ENCODE peak calls at places on chromosomes 2 and 18, in seven cellular contexts. E is astrocyte, V is lower lobe of right lung, S is H9, Z is transverse colon, H is endodermal cell, K is IMR-90. F is an unnamed sample. For H3K27me3, the result is how much of the 10 kb centered on the place peaks cover.

GRCh38 chr2:184562532-184562931 is 35.8 kb upstream of the ZNF804A start:
- DNase-seq in K (peak), S (no peak), H (no peak), E (peak), Z (no peak), V (no peak), F (no peak)

GRCh38 chr2:19866741-19867140 is 35.0 kb downstream of the TTC32 start:
- DNase-seq in K (no peak), V (no peak), H (no peak), Z (no peak), E (no peak), S (no peak), F (no peak)

GRCh38 chr2:24453379-24454073 is 37.5 kb upstream of the NCOA1 start:
- DNase-seq in Z (no peak), H (no peak), K (no peak), V (no peak), E (no peak), S (no peak), F (no peak)

GRCh38 chr2:127562930-127563329 is 27.4 kb downstream of the MYO7B start:
- DNase-seq in E (no peak), S (no peak), Z (no peak), H (no peak), V (no peak), K (no peak), F (no peak)

GRCh38 chr2:23711979-23712755 is 214.8 kb downstream of the ATAD2B start:
- DNase-seq in V (no peak), K (peak), S (peak), Z (no peak), H (peak), E (peak), F (no peak)

GRCh38 chr2:86631846-86632485 is 8.3 kb upstream of the RNF103 start:
- DNase-seq in S (no peak), E (no peak), H (no peak), K (no peak), V (no peak), Z (no peak), F (no peak)

GRCh38 chr2:190119257-190119656 is 56.7 kb upstream of the MSTN start:
- DNase-seq in Z (no peak), V (peak), E (peak), K (no peak), S (peak), H (peak), F (no peak)

GRCh38 chr18:11504962-11505361 is 104.4 kb upstream of the SLC35G4 start:
- DNase-seq in H (peak), E (no peak), K (no peak), Z (no peak), V (no peak), S (no peak), F (no peak)

GRCh38 chr2:183172220-183172887 is 48.1 kb downstream of the NUP35 start:
- DNase-seq in V (no peak), S (peak), K (no peak), Z (no peak), E (no peak), H (peak), F (no peak)

GRCh38 chr2:229417176-229417575 is 146.1 kb upstream of the PID1 start:
- DNase-seq in Z (no peak), S (no peak), V (no peak), K (no peak), H (no peak), E (no peak), F (no peak)

GRCh38 chr2:29108225-29108624 is 7.0 kb upstream of the CLIP4 start:
- DNase-seq in Z (no peak), V (no peak), S (no peak), H (no peak), K (peak), E (peak), F (no peak)

GRCh38 chr2:157784169-157784822 is 91.8 kb downstream of the ACVR1 start:
- DNase-seq in Z (peak), K (peak), V (peak), H (peak), E (peak), S (peak), F (peak)

GRCh38 chr2:63051795-63052333 is 1.2 kb downstream of the OTX1 start:
- DNase-seq in S (peak), Z (no peak), K (no peak), H (peak), E (no peak), V (no peak), F (no peak)
- H3K27me3 ChIP-seq in S (half or more), Z (half or more), K (half or more), H (half or more), E (half or more), V (half or more), F (half or more)

GRCh38 chr2:45643095-45643494 is 8.4 kb upstream of the PRKCE start:
- DNase-seq in V (no peak), E (no peak), H (peak), S (peak), K (no peak), Z (no peak), F (no peak)
- H3K27me3 ChIP-seq in V (under half), E (under half), H (half or more), S (under half), K (under half), Z (under half), F (under half)

DNA sequence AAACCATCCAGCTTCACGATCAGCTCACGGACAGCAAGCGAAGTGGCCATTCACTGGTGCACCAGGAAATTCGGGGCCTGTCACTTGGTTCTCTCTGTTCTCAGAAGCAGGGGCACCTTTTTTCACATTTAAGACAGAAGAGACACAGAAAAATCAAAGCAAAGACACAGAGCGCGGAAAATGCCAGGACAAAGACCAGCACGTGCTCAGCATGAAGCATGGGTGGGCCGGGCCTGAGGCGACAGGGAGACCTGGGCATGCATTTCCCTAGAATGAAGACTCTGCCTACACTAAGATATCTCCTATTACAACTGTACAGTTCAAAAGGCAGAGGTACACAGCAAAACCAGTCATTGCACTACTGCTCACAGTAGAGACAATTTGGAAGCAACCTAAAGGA is 117.4 kb upstream of the ID2 start:
- DNase-seq in K (no peak), V (no peak), S (no peak), Z (no peak), H (no peak), E (no peak), F (no peak)
- H3K27me3 ChIP-seq in K (under half), V (under half), S (under half), Z (under half), H (under half), E (under half), F (under half)

GRCh38 chr18:79788096-79789085 is 9.3 kb upstream of the KCNG2 start:
- DNase-seq in E (no peak), K (no peak), V (peak), H (peak), S (peak), Z (no peak), F (no peak)

GRCh38 chr18:79791141-79791972 is 6.4 kb upstream of the KCNG2 start:
- DNase-seq in Z (peak), E (peak), K (peak), S (no peak), H (no peak), V (no peak), F (no peak)

GRCh38 chr18:79792096-79792987 is 5.4 kb upstream of the KCNG2 start:
- DNase-seq in Z (no peak), V (no peak), E (no peak), K (no peak), S (no peak), H (no peak), F (no peak)

GRCh38 chr18:79789091-79789891 is 8.4 kb upstream of the KCNG2 start:
- DNase-seq in H (no peak), K (no peak), E (no peak), V (no peak), Z (no peak), S (no peak), F (no peak)

GRCh38 chr18:79789901-79790885 is 7.5 kb upstream of the KCNG2 start:
- DNase-seq in K (no peak), H (no peak), S (no peak), V (no peak), Z (no peak), E (no peak), F (no peak)
- H3K27me3 ChIP-seq in K (under half), H (half or more), S (under half), V (half or more), Z (half or more), E (under half), F (under half)

GRCh38 chr2:110716959-110717645 is 15.3 kb upstream of the ACOXL start:
- DNase-seq in E (no peak), H (no peak), Z (no peak), V (no peak), S (no peak), K (no peak), F (no peak)

GRCh38 chr2:110717734-110718133 is 14.6 kb upstream of the ACOXL start:
- DNase-seq in S (no peak), V (no peak), K (no peak), H (no peak), Z (no peak), E (no peak), F (no peak)

GRCh38 chr2:110720547-110720946 is 11.8 kb upstream of the ACOXL start:
- DNase-seq in E (no peak), S (no peak), K (no peak), Z (no peak), V (no peak), H (no peak), F (no peak)

GRCh38 chr2:110718990-110719389 is 13.4 kb upstream of the ACOXL start:
- DNase-seq in E (no peak), S (no peak), V (no peak), Z (no peak), K (no peak), H (no peak), F (no peak)

GRCh38 chr2:110718382-110718781 is 14.0 kb upstream of the ACOXL start:
- DNase-seq in E (no peak), H (no peak), K (no peak), V (no peak), S (no peak), Z (no peak), F (no peak)
- H3K27me3 ChIP-seq in E (under half), H (under half), K (under half), V (under half), S (under half), Z (under half), F (under half)

GRCh38 chr2:240703417-240704341 is 12.0 kb downstream of the AQP12A start:
- DNase-seq in Z (no peak), E (no peak), K (no peak), H (no peak), S (no peak), V (no peak), F (no peak)
- H3K27me3 ChIP-seq in Z (under half), E (under half), K (under half), H (under half), S (under half), V (under half), F (under half)

DNA sequence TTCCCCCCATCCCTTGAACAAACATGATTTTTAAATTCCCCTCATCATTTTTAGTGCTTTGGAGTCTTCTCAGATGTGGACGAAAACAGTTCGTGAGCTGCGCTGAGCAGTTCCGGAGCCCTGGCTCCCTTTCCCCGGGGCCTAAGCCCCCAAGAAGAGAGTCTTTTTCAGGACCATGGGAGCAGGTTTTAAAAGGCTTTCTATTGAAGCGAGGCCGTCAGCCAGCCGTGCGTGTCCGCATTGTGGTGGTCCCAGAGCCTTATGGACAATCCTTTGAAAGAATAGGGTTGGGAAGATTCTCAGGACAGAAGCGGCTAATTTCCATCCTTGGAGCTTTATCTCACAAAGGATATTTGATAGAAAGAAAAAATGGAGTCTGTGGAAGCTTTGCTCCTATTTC is 290.7 kb downstream of the SOX11 start:
- DNase-seq in E (no peak), K (no peak), V (no peak), H (no peak), S (no peak), Z (no peak), F (no peak)
- H3K27me3 ChIP-seq in E (under half), K (under half), V (under half), H (under half), S (under half), Z (under half), F (under half)

GRCh38 chr2:1942146-1942545 is 197.8 kb upstream of the PXDN start:
- DNase-seq in K (no peak), S (no peak), V (no peak), E (no peak), Z (no peak), H (no peak), F (no peak)
- H3K27me3 ChIP-seq in K (under half), S (under half), V (under half), E (under half), Z (under half), H (under half), F (under half)

DNA sequence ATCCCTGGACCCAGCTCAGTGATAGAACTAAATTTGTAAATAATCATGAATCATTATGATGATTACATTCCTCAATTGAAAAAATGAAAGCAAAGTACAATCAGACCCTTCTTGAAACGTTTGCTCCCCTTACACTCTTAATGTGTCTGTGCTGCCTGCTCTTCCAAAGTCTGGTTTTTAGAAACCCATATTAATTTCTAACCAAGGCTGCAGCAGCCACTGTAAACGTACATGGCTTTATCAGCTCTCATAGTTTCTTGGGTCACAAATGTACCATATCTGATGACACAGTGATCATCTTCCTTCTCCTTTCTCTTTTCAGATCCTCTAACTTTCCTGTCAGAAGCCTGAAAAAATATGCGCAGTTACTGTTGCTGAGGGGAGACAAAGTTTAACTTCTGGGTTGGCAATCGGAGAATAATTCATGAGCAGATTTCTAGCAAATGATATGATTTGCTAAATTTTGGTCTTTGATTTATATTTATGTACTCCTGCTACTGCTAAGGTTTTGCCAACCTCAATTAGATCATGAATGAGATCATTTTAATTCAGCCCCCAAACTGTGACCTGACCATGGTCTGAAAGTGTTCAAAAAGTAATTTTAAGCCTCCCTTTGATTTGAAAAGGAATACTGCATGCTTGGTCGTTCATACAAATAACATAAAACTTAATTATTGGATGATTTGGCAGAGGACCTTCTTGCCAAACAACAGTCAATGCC is 12.3 kb downstream of the ZEB2 start:
- DNase-seq in H (no peak), Z (no peak), V (no peak), K (no peak), E (no peak), S (no peak), F (no peak)
- H3K27me3 ChIP-seq in H (half or more), Z (under half), V (under half), K (under half), E (under half), S (under half), F (under half)

DNA sequence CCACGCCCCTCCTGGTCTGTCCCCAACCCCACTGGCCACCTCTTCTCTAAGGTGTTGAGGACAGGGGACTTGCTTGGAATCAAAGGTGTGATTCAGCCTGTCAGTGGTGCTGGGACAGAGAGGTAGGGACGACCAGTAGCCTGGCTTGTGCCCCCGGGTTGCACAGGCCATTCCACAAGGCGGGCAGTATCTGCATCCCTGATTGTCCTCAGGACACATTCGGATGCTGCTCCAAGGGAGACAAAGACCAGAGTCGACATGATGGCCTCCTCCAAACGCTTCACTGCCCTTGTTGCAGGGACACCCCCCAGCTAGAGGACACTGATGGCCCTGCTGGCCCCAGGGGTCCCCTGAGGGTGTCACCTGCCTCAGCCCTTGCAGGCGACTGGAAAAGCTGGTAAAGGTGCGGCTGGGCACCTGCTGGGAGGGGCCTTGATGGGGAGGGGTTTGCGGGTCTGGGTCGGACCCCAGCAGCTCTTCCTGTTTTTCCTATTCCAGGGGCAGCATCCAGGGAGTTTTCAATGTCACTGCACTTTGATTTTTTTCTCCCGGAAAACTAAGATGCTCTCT is 98.0 kb downstream of the PTGR3 start:
- DNase-seq in Z (no peak), V (no peak), S (no peak), K (no peak), H (no peak), E (no peak), F (no peak)
- H3K27me3 ChIP-seq in Z (under half), V (under half), S (under half), K (under half), H (under half), E (under half), F (under half)